ENCODE peak calls at places on chromosomes 2 and 18, in four cellular contexts. R is amygdala, I is HCEC 1CT, O is HT-29. M is an unnamed sample.

GRCh38 chr2:174760845-174761473 is 3.3 kb downstream of the CHRNA1 start:
- DNase-seq in R (no peak), I (no peak), O (no peak), M (no peak)

GRCh38 chr2:144084114-144084661 is 435.7 kb downstream of the ZEB2 start:
- DNase-seq in R (no peak), I (peak), O (no peak), M (no peak)

GRCh38 chr2:46689993-46690392 is 210.6 kb downstream of the TMEM247 start:
- DNase-seq in R (no peak), I (peak), O (no peak), M (no peak)

GRCh38 chr2:240208096-240208495 is 67.6 kb upstream of the OTOS start:
- DNase-seq in R (no peak), I (no peak), O (no peak), M (no peak)

GRCh38 chr2:15756882-15757819 is 165.5 kb downstream of the DDX1 start:
- DNase-seq in R (no peak), I (no peak), O (no peak), M (no peak)

GRCh38 chr2:38720613-38721241 is 30.4 kb downstream of the SRSF7 start:
- DNase-seq in R (peak), I (peak), O (no peak), M (peak)

GRCh38 chr2:154240921-154241379 is 369.2 kb downstream of the GALNT13 start:
- DNase-seq in R (no peak), I (no peak), O (no peak), M (no peak)

GRCh38 chr18:51767293-51767692 is 569.8 kb upstream of the MEX3C start:
- DNase-seq in R (no peak), I (no peak), O (no peak), M (no peak)

GRCh38 chr2:165666605-165667004 is 127.4 kb downstream of the GALNT3 start:
- DNase-seq in R (no peak), I (no peak), O (no peak), M (no peak)

GRCh38 chr2:190538201-190538600 is 3.7 kb upstream of the NEMP2 start:
- DNase-seq in R (no peak), I (no peak), O (no peak), M (no peak)

GRCh38 chr2:135843671-135844070 is 6.7 kb upstream of the LCT start:
- DNase-seq in R (no peak), I (no peak), O (no peak), M (no peak)

GRCh38 chr2:175806115-175806470 is 196.0 kb downstream of the LNPK start:
- DNase-seq in R (no peak), I (no peak), O (no peak), M (no peak)

GRCh38 chr18:75087119-75088020 is 121.6 kb downstream of the PTGR3 start:
- DNase-seq in R (no peak), I (no peak), O (no peak), M (no peak)

GRCh38 chr18:49206717-49207116 is 253.7 kb downstream of the DYM start:
- DNase-seq in R (no peak), I (peak), O (no peak), M (no peak)

GRCh38 chr2:120731175-120731574 is 4.5 kb upstream of the GLI2 start:
- DNase-seq in R (no peak), I (no peak), O (no peak), M (no peak)

GRCh38 chr18:54737986-54738385 is 90.3 kb upstream of the RAB27B start:
- DNase-seq in R (no peak), I (peak), O (no peak), M (no peak)

GRCh38 chr2:147665035-147665434 is 179.8 kb upstream of the ACVR2A start:
- DNase-seq in R (no peak), I (no peak), O (no peak), M (no peak)

GRCh38 chr2:200159829-200160781 is 146.4 kb upstream of the SPATS2L start:
- DNase-seq in R (no peak), I (peak), O (no peak), M (no peak)

GRCh38 chr2:64338910-64339500 is 115.0 kb upstream of the LGALSL start:
- DNase-seq in R (no peak), I (no peak), O (no peak), M (peak)

GRCh38 chr2:201642579-201643215 is 606 bp downstream of the TMEM237 start:
- DNase-seq in R (peak), I (peak), O (peak), M (peak)

GRCh38 chr2:233779722-233780121 is 1.6 kb downstream of the MROH2A start:
- DNase-seq in R (no peak), I (no peak), O (no peak), M (no peak)

GRCh38 chr18:41073372-41073954 is 881.6 kb upstream of the PIK3C3 start:
- DNase-seq in R (no peak), I (no peak), O (no peak), M (no peak)

GRCh38 chr2:68420254-68420910 is 46.7 kb downstream of the FBXO48 start:
- DNase-seq in R (no peak), I (no peak), O (no peak), M (no peak)

GRCh38 chr18:67451952-67452351 is 64.6 kb downstream of the DSEL start:
- DNase-seq in R (no peak), I (no peak), O (no peak), M (no peak)

GRCh38 chr2:219123356-219124143 is 37.1 kb downstream of the NHEJ1 start:
- DNase-seq in R (no peak), I (no peak), O (no peak), M (peak)

GRCh38 chr2:159879061-159879604 is 81.1 kb upstream of the CD302 start:
- DNase-seq in R (no peak), I (peak), O (no peak), M (no peak)

GRCh38 chr2:181798022-181798421 is 93.5 kb upstream of the ITPRID2 start:
- DNase-seq in R (no peak), I (no peak), O (no peak), M (no peak)

GRCh38 chr2:120344214-120344990 is 1.5 kb upstream of the INHBB start:
- DNase-seq in R (peak), I (no peak), O (no peak), M (no peak)